ENCODE peak calls at places on chromosomes 6 and 20, in six cellular contexts. I is OCI-LY7, F is HFF-Myc, P is NCI-H1105, T is posterior cingulate gyrus, E is psoas muscle. W is an unnamed sample.

GRCh38 chr6:16591681-16592549 is 169.3 kb downstream of the ATXN1 start:
- DNase-seq in I (peak; percentile 10), F (no peak), P (no peak), T (no peak), E (no peak), W (no peak)

GRCh38 chr6:56746767-56747504 is 104.2 kb upstream of the DST start:
- DNase-seq in I (no peak), F (no peak), P (peak; percentile 21), T (no peak), E (no peak), W (no peak)

GRCh38 chr6:10954590-10955010 is 67.7 kb downstream of the SYCP2L start:
- DNase-seq in I (peak; percentile 71), F (peak; percentile 52), P (peak; percentile 49), T (no peak), E (peak; percentile 77), W (peak; percentile 92)

GRCh38 chr20:652611-653109 is 340 bp downstream of the SRXN1 start:
- DNase-seq in I (no peak), F (no peak), P (no peak), T (no peak), E (no peak), W (no peak)

GRCh38 chr6:169854083-169854725 is 102.8 kb downstream of the ERMARD start:
- DNase-seq in I (no peak), F (no peak), P (no peak), T (no peak), E (no peak), W (no peak)

GRCh38 chr6:138662474-138662873 is 111.1 kb upstream of the CCDC28A start:
- DNase-seq in I (no peak), F (no peak), P (no peak), T (no peak), E (no peak), W (no peak)

GRCh38 chr20:59571151-59571550 is 33.2 kb upstream of the PHACTR3 start:
- DNase-seq in I (no peak), F (no peak), P (no peak), T (no peak), E (no peak), W (no peak)

GRCh38 chr6:36324715-36325114 is 12.0 kb downstream of the BNIP5 start:
- DNase-seq in I (no peak), F (no peak), P (no peak), T (no peak), E (no peak), W (no peak)

GRCh38 chr6:113998811-113999210 is 27.9 kb upstream of the HDAC2 start:
- DNase-seq in I (no peak), F (no peak), P (no peak), T (no peak), E (no peak), W (no peak)

GRCh38 chr6:138944412-138944811 is 43.6 kb downstream of the REPS1 start:
- DNase-seq in I (no peak), F (no peak), P (no peak), T (no peak), E (no peak), W (no peak)

GRCh38 chr20:59309218-59309617 is 8.8 kb downstream of the EDN3 start:
- DNase-seq in I (no peak), F (no peak), P (no peak), T (no peak), E (no peak), W (no peak)

GRCh38 chr6:19664878-19665715 is 172.1 kb upstream of the ID4 start:
- DNase-seq in I (no peak), F (no peak), P (no peak), T (no peak), E (no peak), W (no peak)

GRCh38 chr6:139894271-139894670 is 519.8 kb upstream of the CITED2 start:
- DNase-seq in I (no peak), F (no peak), P (no peak), T (no peak), E (no peak), W (no peak)

GRCh38 chr20:55597526-55597925 is 407.8 kb downstream of the CBLN4 start:
- DNase-seq in I (no peak), F (no peak), P (no peak), T (no peak), E (no peak), W (no peak)

GRCh38 chr6:66396549-66396948 is 689.5 kb upstream of the EYS start:
- DNase-seq in I (no peak), F (no peak), P (no peak), T (no peak), E (no peak), W (no peak)

GRCh38 chr6:130513770-130514169 is 148.0 kb downstream of the TMEM200A start:
- DNase-seq in I (peak; percentile 71), F (peak; percentile 37), P (no peak), T (no peak), E (no peak), W (no peak)

GRCh38 chr20:49284818-49285217 is 7.0 kb upstream of the ZNFX1 start:
- DNase-seq in I (no peak), F (no peak), P (no peak), T (no peak), E (no peak), W (no peak)

GRCh38 chr6:21593412-21593926 is at the start of gene SOX4:
- DNase-seq in I (peak; percentile 98), F (peak; percentile 97), P (peak; percentile 100), T (peak; percentile 79), E (peak; percentile 92), W (peak; percentile 98)

GRCh38 chr6:9405369-9405768 is 970.0 kb upstream of the SLC35B3 start:
- DNase-seq in I (no peak), F (peak; percentile 36), P (no peak), T (no peak), E (no peak), W (no peak)

GRCh38 chr20:32113861-32114260 is 4.3 kb downstream of the TM9SF4 start:
- DNase-seq in I (no peak), F (no peak), P (no peak), T (no peak), E (no peak), W (no peak)

GRCh38 chr6:90753820-90754604 is 167.1 kb upstream of the MAP3K7 start:
- DNase-seq in I (no peak), F (no peak), P (no peak), T (no peak), E (no peak), W (no peak)

GRCh38 chr6:152086223-152086873 is 278.9 kb downstream of the ESR1 start:
- DNase-seq in I (no peak), F (no peak), P (no peak), T (no peak), E (no peak), W (no peak)

GRCh38 chr20:14523090-14523489 is 185.7 kb upstream of the FLRT3 start:
- DNase-seq in I (no peak), F (no peak), P (no peak), T (no peak), E (no peak), W (no peak)

GRCh38 chr20:20435453-20435852 is 67.5 kb downstream of the INSM1 start:
- DNase-seq in I (no peak), F (no peak), P (no peak), T (no peak), E (no peak), W (peak; percentile 43)

GRCh38 chr20:61924211-61924857 is 141.3 kb downstream of the TAF4 start:
- DNase-seq in I (no peak), F (no peak), P (no peak), T (no peak), E (peak; percentile 32), W (no peak)

GRCh38 chr20:9458075-9458818 is 56.1 kb upstream of the LAMP5 start:
- DNase-seq in I (peak; percentile 28), F (no peak), P (no peak), T (no peak), E (no peak), W (peak; percentile 74)

GRCh38 chr6:47743744-47744143 is 38.1 kb upstream of the OPN5 start:
- DNase-seq in I (no peak), F (no peak), P (no peak), T (no peak), E (no peak), W (no peak)

GRCh38 chr6:163262080-163262479 is 152.4 kb upstream of the QKI start:
- DNase-seq in I (no peak), F (no peak), P (no peak), T (no peak), E (no peak), W (no peak)

GRCh38 chr6:28880519-28880893 is 43.3 kb downstream of the TRIM27 start:
- DNase-seq in I (no peak), F (no peak), P (no peak), T (no peak), E (no peak), W (no peak)

GRCh38 chr20:50675671-50676376 is 15.5 kb downstream of the RIPOR3 start:
- DNase-seq in I (no peak), F (no peak), P (no peak), T (no peak), E (no peak), W (no peak)

GRCh38 chr6:42075159-42075838 is 25.0 kb downstream of the TAF8 start:
- DNase-seq in I (peak; percentile 57), F (peak; percentile 27), P (no peak), T (peak; percentile 60), E (peak; percentile 85), W (peak; percentile 70)

W was measured in Karpas-422.